ENCODE peak calls at places on chromosomes 5 and 9, in four cellular contexts. E is stimulated activated CD4-positive, alpha-beta T cell treated with anti-CD3 and anti-CD28 coated beads, Interleukin-4, amount 100 ng/mL, for 4 hours; T is KBM-7; Y is SW480. W is an unnamed sample.

GRCh38 chr5:55440188-55440646 is 94.5 kb downstream of the PLPP1 start:
- DNase-seq in E (peak), T (no peak), Y (no peak), W (no peak)

GRCh38 chr5:126513703-126514102 is 81.3 kb downstream of the ALDH7A1 start:
- DNase-seq in Y (no peak), T (no peak), E (no peak), W (no peak)

GRCh38 chr9:95506692-95507455 is 9.9 kb downstream of the PTCH1 start:
- DNase-seq in Y (peak), E (peak), T (peak), W (peak)

GRCh38 chr9:38185647-38186371 is 116.8 kb upstream of the SHB start:
- DNase-seq in T (no peak), E (no peak), Y (no peak), W (no peak)

GRCh38 chr5:31880460-31880859 is 241.5 kb downstream of the PDZD2 start:
- DNase-seq in T (no peak), E (no peak), Y (no peak), W (no peak)

GRCh38 chr9:70917277-70917676 is 204.1 kb downstream of the TRPM3 start:
- DNase-seq in E (no peak), Y (no peak), T (no peak), W (no peak)

GRCh38 chr9:86487222-86487841 is 133.1 kb upstream of the TUT7 start:
- DNase-seq in Y (peak), T (peak), E (no peak), W (peak)

GRCh38 chr5:33582417-33582816 is 141.7 kb downstream of the TARS1 start:
- DNase-seq in T (no peak), E (no peak), Y (peak), W (no peak)

GRCh38 chr5:26245327-26245726 is 793.1 kb downstream of the CDH9 start:
- DNase-seq in Y (no peak), T (no peak), E (no peak), W (no peak)

GRCh38 chr5:78550891-78551290 is 97.7 kb downstream of the LHFPL2 start:
- DNase-seq in Y (no peak), T (no peak), E (no peak), W (no peak)

GRCh38 chr5:175321927-175322532 is 122.0 kb downstream of the DRD1 start:
- DNase-seq in E (no peak), T (peak), Y (peak), W (peak)

GRCh38 chr5:177494356-177495195 is 2.8 kb downstream of the PDLIM7 start:
- DNase-seq in T (peak), E (no peak), Y (no peak), W (no peak)

GRCh38 chr5:179325296-179326031 is 19.8 kb downstream of the ADAMTS2 start:
- DNase-seq in Y (no peak), E (no peak), T (no peak), W (no peak)

GRCh38 chr9:87725900-87726709 is at the start of gene CTSL:
- DNase-seq in Y (peak), E (peak), T (peak), W (peak)

GRCh38 chr5:72661405-72661804 is 154.2 kb upstream of the ZNF366 start:
- DNase-seq in E (no peak), T (no peak), Y (no peak), W (no peak)

GRCh38 chr9:93601666-93602065 is 25.3 kb downstream of the PHF2 start:
- DNase-seq in Y (no peak), E (no peak), T (no peak), W (no peak)

GRCh38 chr9:15287309-15287708 is 19.7 kb downstream of the TTC39B start:
- DNase-seq in T (no peak), E (no peak), Y (no peak), W (no peak)

GRCh38 chr9:127767909-127768331 is 10.5 kb downstream of the SH2D3C start:
- DNase-seq in E (no peak), T (no peak), Y (no peak), W (no peak)

GRCh38 chr9:104009853-104010252 is 84.3 kb upstream of the SMC2 start:
- DNase-seq in E (no peak), T (peak), Y (no peak), W (no peak)

GRCh38 chr9:97359147-97359546 is 51.7 kb downstream of the CCDC180 start:
- DNase-seq in T (no peak), Y (no peak), E (no peak), W (no peak)

GRCh38 chr5:44178414-44178813 is 210.8 kb downstream of the FGF10 start:
- DNase-seq in Y (no peak), E (no peak), T (peak), W (no peak)

GRCh38 chr9:90925581-90926257 is 124.1 kb downstream of the SYK start:
- DNase-seq in Y (no peak), T (no peak), E (no peak), W (no peak)

GRCh38 chr5:171984748-171985419 is 21.6 kb downstream of the FBXW11 start:
- DNase-seq in Y (no peak), T (peak), E (no peak), W (no peak)